ENCODE peak calls at places on chromosomes 13 and 19, in ten cellular contexts. Y is stimulated activated naive CD4-positive, alpha-beta T cell treated with Interleukin-2 at 50 U/mL for 16 hours; K is T-cell; D is activated T-cell treated with anti-CD3 and anti-CD28 coated beads, Interleukin-2, amount 50 U/mL, for 72 hours; X is dermis microvascular lymphatic vessel endothelial cell; Q is GM12865; H is cardiac fibroblast; A is MCF 10A; P is C1 segment of cervical spinal cord; Z is NCI-H748 treated with DMSO at 0.1 percent for 48 hours. O is an unnamed sample.

GRCh38 chr19:48378194-48378570 is 13.2 kb downstream of the KDELR1 start:
- DNase-seq in H (no peak), Z (no peak), D (no peak), A (no peak), X (no peak), Q (no peak), K (no peak), Y (no peak), P (no peak), O (no peak)

GRCh38 chr13:62875118-62875640 is 1459.5 kb upstream of the PCDH20 start:
- DNase-seq in Z (peak; percentile 15), Y (no peak), A (peak; percentile 36), Q (peak; percentile 3), P (no peak), H (peak; percentile 3), D (no peak), K (no peak), X (no peak), O (no peak)

GRCh38 chr19:18292460-18292809 is 11.0 kb upstream of the JUND start:
- DNase-seq in Z (no peak), A (peak; percentile 86), H (peak; percentile 47), Y (no peak), Q (no peak), K (no peak), D (no peak), P (no peak), X (no peak), O (peak; percentile 62)

GRCh38 chr13:98570929-98571372 is 6.0 kb downstream of the STK24 start:
- DNase-seq in Q (peak; percentile 93), X (peak; percentile 59), Y (peak; percentile 45), H (peak; percentile 42), D (peak; percentile 49), K (no peak), Z (peak; percentile 43), P (no peak), A (peak; percentile 69), O (peak; percentile 68)

GRCh38 chr13:40076765-40077362 is 421.4 kb downstream of the COG6 start:
- DNase-seq in P (no peak), X (no peak), A (no peak), Y (no peak), Z (no peak), H (no peak), D (no peak), Q (no peak), K (no peak), O (no peak)

GRCh38 chr19:14772467-14772866 is 5.9 kb downstream of the ADGRE2 start:
- DNase-seq in H (no peak), K (no peak), Z (no peak), D (no peak), A (no peak), Y (no peak), P (no peak), Q (no peak), X (no peak), O (no peak)

GRCh38 chr19:7307590-7308218 is 13.5 kb upstream of the INSR start:
- DNase-seq in D (no peak), A (no peak), K (no peak), Z (no peak), H (no peak), X (no peak), P (no peak), Y (no peak), Q (no peak), O (no peak)

GRCh38 chr13:43804461-43805070 is 17.8 kb upstream of the ENOX1 start:
- DNase-seq in H (peak; percentile 91), Z (peak; percentile 86), K (no peak), Q (peak; percentile 66), P (no peak), D (peak; percentile 40), Y (no peak), A (peak; percentile 76), X (peak; percentile 40), O (peak; percentile 46)

GRCh38 chr19:8610041-8610927 is at the start of gene ADAMTS10:
- DNase-seq in D (peak; percentile 52), H (peak; percentile 58), P (peak; percentile 34), Y (peak; percentile 27), A (no peak), Z (no peak), Q (no peak), X (peak; percentile 12), K (peak; percentile 47), O (no peak)

GRCh38 chr13:99198630-99199029 is 2.0 kb upstream of the UBAC2 start:
- DNase-seq in K (no peak), A (no peak), Z (no peak), Q (no peak), H (no peak), X (no peak), Y (no peak), P (no peak), D (no peak), O (peak; percentile 34)